ENCODE peak calls at places on chromosomes 5 and 9, in five cellular contexts. U is endodermal cell; M is keratinocyte; S is CD4-positive, alpha-beta T cell; X is A549. I is an unnamed sample.

GRCh38 chr9:116594552-116594951 is 92.6 kb upstream of the TRIM32 start:
- DNase-seq in M (no peak), S (no peak), U (no peak), X (no peak), I (no peak)

GRCh38 chr5:87120518-87121314 is 147.0 kb upstream of the RASA1 start:
- DNase-seq in X (no peak), U (no peak), M (peak), S (no peak), I (no peak)

GRCh38 chr9:4955836-4956235 is 29.2 kb upstream of the JAK2 start:
- DNase-seq in U (no peak), S (no peak), M (no peak), X (peak), I (no peak)

GRCh38 chr9:33464045-33464636 is 9.6 kb downstream of the NOL6 start:
- DNase-seq in X (no peak), S (no peak), M (no peak), U (no peak), I (no peak)

GRCh38 chr5:4188704-4189103 is 593.1 kb downstream of the IRX1 start:
- DNase-seq in X (no peak), U (peak), S (no peak), M (no peak), I (no peak)

GRCh38 chr5:148806520-148806931 is 19.9 kb upstream of the ADRB2 start:
- DNase-seq in M (no peak), S (no peak), X (no peak), U (no peak), I (no peak)

GRCh38 chr5:106876665-106877194 is 794.0 kb downstream of the EFNA5 start:
- DNase-seq in U (no peak), M (no peak), X (no peak), S (no peak), I (no peak)

GRCh38 chr9:125805057-125805456 is 57.9 kb downstream of the PBX3 start:
- DNase-seq in X (no peak), U (no peak), S (no peak), M (no peak), I (no peak)

GRCh38 chr5:164191240-164191639 is 685.8 kb downstream of the MAT2B start:
- DNase-seq in M (no peak), S (no peak), X (no peak), U (no peak), I (no peak)

GRCh38 chr5:67381240-67381875 is 184.8 kb upstream of the CD180 start:
- DNase-seq in X (no peak), U (no peak), S (no peak), M (no peak), I (no peak)

GRCh38 chr5:13866792-13867191 is 77.7 kb downstream of the DNAH5 start:
- DNase-seq in M (peak), X (peak), U (peak), S (no peak), I (peak)

GRCh38 chr9:99852617-99853016 is 30.9 kb downstream of the NR4A3 start:
- DNase-seq in M (no peak), U (no peak), S (no peak), X (no peak), I (no peak)

GRCh38 chr5:65693121-65693520 is 28.8 kb downstream of the SGTB start:
- DNase-seq in M (no peak), X (no peak), S (no peak), U (no peak), I (no peak)

GRCh38 chr5:112417931-112418358 is 1.1 kb downstream of the EPB41L4A start:
- DNase-seq in X (no peak), U (peak), S (no peak), M (no peak), I (peak)

GRCh38 chr9:78031271-78031825 is at the start of gene GNAQ:
- DNase-seq in S (no peak), M (no peak), X (peak), U (peak), I (peak)

GRCh38 chr5:65255294-65255693 is 226.4 kb downstream of the ADAMTS6 start:
- DNase-seq in M (no peak), U (no peak), S (no peak), X (no peak), I (no peak)

GRCh38 chr5:123134653-123135181 is 45.7 kb downstream of the PRDM6 start:
- DNase-seq in M (no peak), U (no peak), X (no peak), S (no peak), I (no peak)

GRCh38 chr5:159669559-159669958 is 246.7 kb upstream of the ADRA1B start:
- DNase-seq in S (no peak), X (no peak), M (no peak), U (no peak), I (no peak)

GRCh38 chr5:150035139-150035893 is 34.8 kb downstream of the HMGXB3 start:
- DNase-seq in X (no peak), M (no peak), U (no peak), S (no peak), I (no peak)

GRCh38 chr5:150034677-150035076 is 34.1 kb downstream of the HMGXB3 start:
- DNase-seq in S (no peak), U (no peak), X (no peak), M (no peak), I (no peak)

GRCh38 chr5:150033334-150033733 is 32.8 kb downstream of the HMGXB3 start:
- DNase-seq in U (no peak), M (no peak), S (no peak), X (no peak), I (no peak)

GRCh38 chr5:150038547-150038946 is 38.0 kb downstream of the HMGXB3 start:
- DNase-seq in U (no peak), S (no peak), M (no peak), X (no peak), I (no peak)

GRCh38 chr5:150036513-150036912 is 36.0 kb downstream of the HMGXB3 start:
- DNase-seq in X (peak), U (no peak), M (peak), S (no peak), I (no peak)
- TF ChIP-seq CTCF in X (no peak), U (no peak), M (no peak), S (no peak), I (no peak)

DNA sequence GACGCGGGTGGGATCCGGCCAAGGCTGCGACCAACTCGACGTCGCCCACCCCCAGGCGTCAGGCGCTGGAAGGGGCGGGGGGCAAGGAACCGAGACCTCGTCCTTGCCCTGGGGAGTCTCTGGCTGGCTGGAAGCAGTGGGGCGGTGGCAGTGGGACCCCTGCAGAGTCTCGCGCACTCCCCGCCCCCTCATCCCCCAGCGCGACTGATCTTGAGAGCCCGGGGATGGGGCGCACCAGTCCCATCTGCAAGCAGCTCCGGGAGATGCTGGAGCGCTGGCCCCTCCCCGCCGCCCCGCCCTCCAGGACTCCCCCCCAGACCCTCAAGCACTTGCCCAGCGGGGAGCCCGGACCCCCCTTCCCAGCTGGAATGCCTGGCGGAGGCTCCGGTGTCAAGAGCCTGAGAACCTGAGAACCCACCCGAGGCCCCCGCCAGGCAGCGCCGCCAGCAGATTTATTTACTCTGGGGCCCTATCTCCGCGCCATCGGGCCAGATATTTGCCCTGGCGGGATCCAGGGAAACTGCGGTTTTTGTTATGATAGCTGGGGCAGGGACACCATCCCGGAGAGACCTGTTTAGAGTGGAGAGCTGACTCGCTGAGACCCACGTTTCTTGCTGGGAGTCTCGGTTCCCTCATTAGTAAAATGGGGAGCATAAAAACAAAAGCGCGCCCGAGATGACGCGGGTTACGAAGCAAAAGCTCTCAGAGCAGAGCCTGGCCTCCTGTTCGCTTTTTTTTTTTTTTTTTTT is 1.2 kb downstream of the PRRT1B start:
- DNase-seq in U (peak), S (no peak), X (peak), M (no peak), I (no peak)
- TF ChIP-seq CTCF in U (peak), S (no peak), X (no peak), M (no peak), I (no peak)

GRCh38 chr5:169592937-169593650 is 9.5 kb downstream of the SPDL1 start:
- DNase-seq in M (no peak), X (peak), S (no peak), U (no peak), I (no peak)
- TF ChIP-seq CTCF in M (no peak), X (no peak), S (no peak), U (no peak), I (no peak)

GRCh38 chr5:151048526-151048925 is 28.1 kb downstream of the GPX3 start:
- DNase-seq in X (no peak), U (peak), M (no peak), S (no peak), I (no peak)
- TF ChIP-seq CTCF in X (peak), U (peak), M (peak), S (no peak), I (no peak)

GRCh38 chr5:125489146-125489545 is 742.7 kb upstream of the ZNF608 start:
- DNase-seq in S (no peak), U (no peak), X (no peak), M (no peak), I (no peak)

GRCh38 chr5:125485003-125485641 is 738.7 kb upstream of the ZNF608 start:
- DNase-seq in U (peak), M (peak), X (peak), S (no peak), I (no peak)

GRCh38 chr5:125486634-125487033 is 740.2 kb upstream of the ZNF608 start:
- DNase-seq in S (no peak), X (no peak), U (no peak), M (peak), I (no peak)

GRCh38 chr5:125484272-125485002 is 738.0 kb upstream of the ZNF608 start:
- DNase-seq in X (peak), S (no peak), M (peak), U (no peak), I (no peak)

GRCh38 chr5:125487231-125487630 is 740.8 kb upstream of the ZNF608 start:
- DNase-seq in X (no peak), S (no peak), U (no peak), M (no peak), I (no peak)
- TF ChIP-seq CTCF in X (no peak), S (no peak), U (no peak), M (no peak), I (no peak)

DNA sequence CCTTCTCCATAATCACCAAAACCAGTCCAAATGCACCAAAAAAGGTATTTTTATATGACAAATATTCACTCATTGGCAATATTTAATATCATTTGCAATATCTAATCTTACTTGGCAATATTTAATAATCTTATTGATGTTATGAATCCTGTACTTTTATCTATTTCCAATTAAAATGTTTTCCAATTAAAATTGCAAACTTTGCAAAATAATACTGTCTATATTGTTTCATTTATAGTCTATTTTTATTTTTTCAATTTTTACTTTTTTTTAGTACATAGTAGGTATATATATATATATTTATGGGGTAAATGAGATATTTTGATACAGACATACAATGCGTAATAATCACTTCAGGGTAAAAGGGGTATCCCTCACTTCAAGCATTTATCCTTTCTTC is 109.9 kb downstream of the AGTPBP1 start:
- DNase-seq in X (no peak), U (no peak), M (no peak), S (no peak), I (no peak)
- TF ChIP-seq CTCF in X (no peak), U (no peak), M (no peak), S (no peak), I (no peak)

GRCh38 chr5:78359831-78360673 is at the start of gene SCAMP1:
- DNase-seq in X (peak), S (peak), U (peak), M (peak), I (peak)
- TF ChIP-seq CTCF in X (no peak), S (peak), U (peak), M (peak), I (no peak)

DNA sequence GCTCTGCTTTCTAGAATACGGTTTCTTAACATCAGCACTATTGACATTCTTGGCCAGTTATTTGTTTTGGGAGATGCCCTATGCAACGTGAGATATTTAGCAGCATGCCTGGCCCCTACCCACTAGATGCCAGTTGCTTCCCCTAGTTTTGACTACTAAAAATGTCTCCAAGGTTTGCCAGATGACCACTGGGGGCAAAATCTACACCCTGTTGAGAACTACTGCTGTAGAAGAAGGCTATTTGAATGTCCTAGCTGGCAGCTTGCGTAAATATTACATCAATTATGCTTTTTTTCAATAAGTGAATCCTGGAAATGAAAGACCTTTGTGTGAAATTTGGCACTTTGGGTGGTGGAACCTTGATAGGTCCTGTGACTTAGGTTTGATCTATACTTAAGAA is 5.0 kb downstream of the NCBP1 start:
- DNase-seq in X (peak), M (no peak), U (peak), S (no peak), I (no peak)
- TF ChIP-seq CTCF in X (no peak), M (no peak), U (peak), S (no peak), I (no peak)

I was measured in endothelial cell.